ENCODE peak calls at places on chromosome 7, in four cellular contexts. Z is HL-60, W is GM12878, C is K562. E is an unnamed sample.
A peak's percentile ranks its signal among the peaks of the same experiment; 100 is the strongest.

GRCh38 chr7:70614237-70614984 is 517.5 kb upstream of the GALNT17 start:
- DNase-seq in Z (no peak), W (no peak), C (no peak), E (no peak)

GRCh38 chr7:150373049-150373801 is 4.6 kb downstream of the REPIN1 start:
- DNase-seq in Z (no peak), W (no peak), C (peak; percentile 72), E (no peak)

GRCh38 chr7:47591655-47592572 is 10.0 kb upstream of the TNS3 start:
- DNase-seq in Z (no peak), W (no peak), C (no peak), E (no peak)

GRCh38 chr7:32223071-32223650 is 153.0 kb upstream of the PDE1C start:
- DNase-seq in Z (no peak), W (no peak), C (no peak), E (no peak)

GRCh38 chr7:74026406-74027123 is 1.4 kb upstream of the ELN start:
- DNase-seq in Z (peak; percentile 58), W (no peak), C (peak; percentile 83), E (peak; percentile 83)

GRCh38 chr7:51079494-51079893 is 237.1 kb downstream of the COBL start:
- DNase-seq in Z (no peak), W (no peak), C (no peak), E (no peak)

GRCh38 chr7:480531-481218 is 39.0 kb downstream of the PDGFA start:
- DNase-seq in Z (no peak), W (no peak), C (peak; percentile 76), E (no peak)

GRCh38 chr7:100034871-100035510 is 14.6 kb upstream of the ZSCAN21 start:
- DNase-seq in Z (no peak), W (no peak), C (no peak), E (no peak)

GRCh38 chr7:831596-832291 is 532 bp upstream of the SUN1 start:
- DNase-seq in Z (no peak), W (peak; percentile 64), C (peak; percentile 71), E (peak; percentile 57)

GRCh38 chr7:150405584-150406310 is 26.6 kb downstream of the ZNF775 start:
- DNase-seq in Z (peak; percentile 19), W (no peak), C (peak; percentile 71), E (no peak)

GRCh38 chr7:47088329-47089067 is 493.4 kb downstream of the TNS3 start:
- DNase-seq in Z (peak; percentile 9), W (no peak), C (peak; percentile 54), E (peak; percentile 19)

GRCh38 chr7:32043688-32044087 is 26.5 kb downstream of the PDE1C start:
- DNase-seq in Z (no peak), W (no peak), C (no peak), E (no peak)

GRCh38 chr7:38291117-38291647 is 17.7 kb upstream of the TARP start:
- DNase-seq in Z (no peak), W (no peak), C (peak; percentile 27), E (no peak)

GRCh38 chr7:5667391-5667790 is 114.1 kb downstream of the RNF216 start:
- DNase-seq in Z (no peak), W (no peak), C (no peak), E (no peak)

GRCh38 chr7:76514926-76515325 is 4.6 kb downstream of the UPK3B start:
- DNase-seq in Z (no peak), W (no peak), C (no peak), E (no peak)

GRCh38 chr7:137578541-137578940 is 235.0 kb upstream of the PTN start:
- DNase-seq in Z (no peak), W (no peak), C (no peak), E (no peak)

GRCh38 chr7:134686782-134687181 is 40.1 kb downstream of the BPGM start:
- DNase-seq in Z (no peak), W (no peak), C (no peak), E (no peak)

GRCh38 chr7:106086062-106086461 is 26.1 kb downstream of the SYPL1 start:
- DNase-seq in Z (no peak), W (no peak), C (no peak), E (no peak)

GRCh38 chr7:132249591-132249971 is 326.7 kb downstream of the PLXNA4 start:
- DNase-seq in Z (no peak), W (no peak), C (peak; percentile 51), E (no peak)

GRCh38 chr7:45626441-45627430 is 52.6 kb downstream of the ADCY1 start:
- DNase-seq in Z (no peak), W (no peak), C (no peak), E (no peak)

GRCh38 chr7:39811161-39811614 is 138.9 kb upstream of the CDK13 start:
- DNase-seq in Z (no peak), W (no peak), C (peak; percentile 50), E (no peak)

GRCh38 chr7:12434012-12434642 is 30.5 kb upstream of the VWDE start:
- DNase-seq in Z (no peak), W (no peak), C (peak; percentile 14), E (no peak)

GRCh38 chr7:96942112-96942511 is 63.2 kb upstream of the DLX6 start:
- DNase-seq in Z (no peak), W (no peak), C (no peak), E (no peak)

GRCh38 chr7:101880536-101881443 is 63.4 kb downstream of the CUX1 start:
- DNase-seq in Z (no peak), W (no peak), C (no peak), E (no peak)

GRCh38 chr7:112779667-112780066 is 10.5 kb downstream of the TMEM168 start:
- DNase-seq in Z (no peak), W (no peak), C (no peak), E (no peak)

GRCh38 chr7:131502810-131503545 is 53.5 kb downstream of the PODXL start:
- DNase-seq in Z (no peak), W (no peak), C (no peak), E (no peak)

GRCh38 chr7:123535517-123535916 is 1.1 kb upstream of the IQUB start:
- DNase-seq in Z (no peak), W (no peak), C (no peak), E (no peak)

GRCh38 chr7:139490130-139490529 is 6.7 kb upstream of the KLRG2 start:
- DNase-seq in Z (no peak), W (no peak), C (no peak), E (no peak)

GRCh38 chr7:33261585-33261984 is 132.2 kb downstream of the BBS9 start:
- DNase-seq in Z (no peak), W (peak; percentile 5), C (no peak), E (no peak)

GRCh38 chr7:26653430-26653911 is 210.9 kb downstream of the SKAP2 start:
- DNase-seq in Z (no peak), W (no peak), C (no peak), E (no peak)

GRCh38 chr7:51118628-51119027 is 198.0 kb downstream of the COBL start:
- DNase-seq in Z (no peak), W (no peak), C (no peak), E (no peak)

GRCh38 chr7:137755846-137756685 is 90.7 kb downstream of the DGKI start:
- DNase-seq in Z (no peak), W (no peak), C (no peak), E (no peak)

GRCh38 chr7:6286486-6286885 is 14.1 kb upstream of the CYTH3 start:
- DNase-seq in Z (no peak), W (no peak), C (no peak), E (no peak)

GRCh38 chr7:29454899-29455451 is 108.7 kb upstream of the PRR15 start:
- DNase-seq in Z (no peak), W (no peak), C (no peak), E (no peak)

GRCh38 chr7:151017953-151018420 is 6.3 kb downstream of the ATG9B start:
- DNase-seq in Z (peak; percentile 58), W (no peak), C (peak; percentile 88), E (peak; percentile 82)

GRCh38 chr7:118285358-118285757 is 60.9 kb downstream of the ANKRD7 start:
- DNase-seq in Z (no peak), W (no peak), C (no peak), E (no peak)

GRCh38 chr7:118280319-118281012 is 56.0 kb downstream of the ANKRD7 start:
- DNase-seq in Z (no peak), W (no peak), C (no peak), E (no peak)

GRCh38 chr7:118286131-118286530 is 61.6 kb downstream of the ANKRD7 start:
- DNase-seq in Z (no peak), W (no peak), C (no peak), E (no peak)

DNA sequence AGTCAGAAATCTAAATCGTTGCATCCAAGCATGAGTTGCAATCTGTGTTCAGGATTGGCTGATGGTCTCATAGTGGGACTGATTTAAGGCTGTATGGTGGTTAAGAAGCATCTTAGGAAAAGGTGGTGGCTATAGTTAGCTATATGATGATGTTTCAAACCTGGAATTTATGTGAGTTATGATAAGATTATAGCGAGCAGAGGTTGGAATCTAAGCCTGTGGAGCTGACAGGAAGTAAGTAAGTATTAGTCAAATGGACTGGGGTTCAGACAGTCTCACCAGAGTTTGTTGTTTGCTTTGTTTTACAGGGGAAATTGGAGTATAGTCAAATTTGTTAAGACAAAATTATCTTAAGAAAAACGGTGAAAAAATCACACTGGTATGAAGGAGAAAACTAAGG is 56.7 kb downstream of the ANKRD7 start:
- DNase-seq in Z (no peak), W (no peak), C (no peak), E (no peak)
- TF ChIP-seq SPI1 in Z (no peak), W (no peak), C (no peak), E (no peak)

DNA sequence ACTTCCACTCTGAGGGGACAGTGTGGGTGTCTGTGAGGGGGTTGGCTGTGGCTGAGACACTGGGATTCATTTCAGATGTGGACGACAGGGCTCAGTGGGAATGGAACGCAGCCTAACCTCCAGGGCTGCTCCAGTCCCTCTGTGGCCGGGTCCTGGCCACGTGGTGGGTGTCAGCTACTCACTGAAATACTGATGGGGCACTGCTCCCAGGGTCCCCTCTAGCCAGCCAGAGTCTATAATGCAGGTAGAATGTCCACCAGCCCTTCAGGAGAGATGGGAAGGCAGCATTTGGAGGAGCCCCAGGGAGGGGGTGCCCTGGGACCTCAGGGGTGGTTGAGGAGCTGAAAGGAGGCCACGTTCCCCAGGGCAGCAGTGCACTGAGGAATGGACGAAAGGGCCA is 87.2 kb upstream of the LANCL2 start:
- DNase-seq in Z (no peak), W (no peak), C (no peak), E (no peak)
- TF ChIP-seq SPI1 in Z (no peak), W (no peak), C (no peak), E (no peak)

DNA sequence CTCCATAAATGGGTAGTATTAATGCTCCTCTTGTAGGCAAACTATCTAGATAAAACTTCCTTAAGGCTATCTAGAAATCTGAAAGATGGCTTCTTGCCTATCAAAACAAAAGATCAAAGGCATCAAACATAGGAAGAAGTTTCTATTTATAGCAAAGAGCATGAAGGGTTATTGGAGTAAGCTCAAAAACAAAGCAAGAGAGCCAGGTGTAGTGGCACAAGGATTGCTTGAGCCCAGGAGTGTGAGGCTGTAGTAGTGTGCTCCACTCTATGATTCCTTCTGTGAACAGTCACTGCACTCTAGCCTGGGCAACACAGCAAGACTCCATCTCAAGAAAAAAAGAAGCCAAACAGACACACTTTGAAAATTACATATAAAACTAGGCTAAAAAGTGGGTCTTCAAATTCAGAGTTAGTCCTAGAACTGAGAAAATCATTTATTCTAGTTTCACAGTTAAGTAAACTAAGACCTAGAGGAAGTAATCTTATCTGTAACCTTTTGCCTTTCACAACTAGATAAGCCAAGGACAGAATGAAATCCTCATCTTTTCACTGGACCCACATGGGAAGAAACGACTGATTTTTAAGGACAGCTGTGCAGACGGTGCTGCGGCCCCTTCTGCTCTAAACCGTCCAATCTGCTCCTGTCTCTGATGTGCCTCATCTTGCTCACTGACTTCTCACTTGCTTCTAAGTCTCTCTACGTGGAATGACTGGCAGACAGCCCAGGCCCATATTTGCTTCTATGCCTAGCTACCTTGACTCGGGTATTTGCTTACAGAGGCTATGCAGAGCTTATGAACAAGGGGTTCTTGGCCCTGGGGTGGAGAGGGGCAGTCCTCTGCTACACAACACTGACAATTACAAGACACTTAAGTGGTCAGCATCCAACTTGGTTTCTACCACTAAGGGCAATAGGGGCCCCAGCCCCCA is 50.0 kb downstream of the ESYT2 start:
- DNase-seq in Z (no peak), W (no peak), C (no peak), E (no peak)
- TF ChIP-seq SPI1 in Z (no peak), W (no peak), C (no peak), E (no peak)

GRCh38 chr7:42262907-42263466 is 26.0 kb upstream of the GLI3 start:
- DNase-seq in Z (no peak), W (no peak), C (no peak), E (no peak)
- TF ChIP-seq SPI1 in Z (no peak), W (no peak), C (no peak), E (no peak)

E was measured in GM12891.